ENCODE peak calls at places on chromosome 11, in ten cellular contexts. G, Q, S, J, M, B, Y, U, A and X are unnamed samples.

GRCh38 chr11:132024587-132025295 is 654.3 kb downstream of the NTM start:
- DNase-seq in G (peak; percentile 73), Q (no peak), S (peak; percentile 89), J (no peak), M (no peak), B (peak; percentile 95), Y (no peak), U (peak; percentile 58), A (no peak), X (no peak)

GRCh38 chr11:62732830-62733229 is 4.5 kb downstream of the TTC9C start:
- DNase-seq in G (no peak), Q (no peak), S (peak; percentile 47), J (no peak), M (no peak), B (peak; percentile 59), Y (peak; percentile 57), U (no peak), A (no peak), X (peak; percentile 37)

GRCh38 chr11:5521540-5521939 is 5.0 kb upstream of the UBQLNL start:
- DNase-seq in G (no peak), Q (no peak), S (no peak), J (no peak), M (no peak), B (no peak), Y (no peak), U (no peak), A (no peak), X (no peak)

GRCh38 chr11:88318017-88318416 is 19.5 kb downstream of the CTSC start:
- DNase-seq in G (no peak), Q (no peak), S (no peak), J (no peak), M (no peak), B (peak; percentile 73), Y (no peak), U (no peak), A (no peak), X (no peak)

GRCh38 chr11:2256293-2256913 is 14.0 kb downstream of the ASCL2 start:
- DNase-seq in G (no peak), Q (no peak), S (no peak), J (no peak), M (no peak), B (peak; percentile 92), Y (no peak), U (no peak), A (no peak), X (no peak)

GRCh38 chr11:22340803-22341581 is 2.8 kb downstream of the SLC17A6 start:
- DNase-seq in G (no peak), Q (no peak), S (no peak), J (no peak), M (no peak), B (no peak), Y (no peak), U (no peak), A (no peak), X (no peak)

GRCh38 chr11:70802185-70802584 is 403.9 kb downstream of the CTTN start:
- DNase-seq in G (no peak), Q (no peak), S (no peak), J (no peak), M (no peak), B (no peak), Y (no peak), U (no peak), A (no peak), X (no peak)

GRCh38 chr11:103170865-103171264 is 61.6 kb downstream of the DYNC2H1 start:
- DNase-seq in G (no peak), Q (no peak), S (no peak), J (no peak), M (no peak), B (peak; percentile 29), Y (no peak), U (no peak), A (no peak), X (no peak)

GRCh38 chr11:123509737-123510578 is 79.9 kb downstream of the GRAMD1B start:
- DNase-seq in G (peak; percentile 28), Q (no peak), S (no peak), J (no peak), M (peak; percentile 29), B (peak; percentile 55), Y (no peak), U (no peak), A (peak; percentile 51), X (no peak)

GRCh38 chr11:92867913-92868619 is 101.4 kb upstream of the MTNR1B start:
- DNase-seq in G (no peak), Q (no peak), S (no peak), J (no peak), M (no peak), B (peak; percentile 44), Y (no peak), U (no peak), A (no peak), X (no peak)

GRCh38 chr11:20840341-20840740 is 171.0 kb downstream of the NELL1 start:
- DNase-seq in G (no peak), Q (no peak), S (no peak), J (no peak), M (no peak), B (no peak), Y (no peak), U (no peak), A (no peak), X (no peak)

GRCh38 chr11:2399488-2400068 is 972 bp upstream of the TSSC4 start:
- DNase-seq in G (no peak), Q (no peak), S (peak; percentile 30), J (peak; percentile 29), M (no peak), B (peak; percentile 27), Y (peak; percentile 58), U (no peak), A (no peak), X (no peak)

GRCh38 chr11:8075119-8075726 is 5.8 kb upstream of the TUB start:
- DNase-seq in G (no peak), Q (no peak), S (no peak), J (no peak), M (no peak), B (peak; percentile 45), Y (peak; percentile 3), U (no peak), A (no peak), X (no peak)

GRCh38 chr11:110866081-110866480 is 153.8 kb upstream of the ARHGAP20 start:
- DNase-seq in G (no peak), Q (no peak), S (peak; percentile 13), J (no peak), M (no peak), B (peak; percentile 13), Y (no peak), U (no peak), A (no peak), X (no peak)

GRCh38 chr11:8237453-8237852 is 26.2 kb downstream of the LMO1 start:
- DNase-seq in G (no peak), Q (no peak), S (no peak), J (no peak), M (no peak), B (no peak), Y (no peak), U (no peak), A (no peak), X (no peak)

GRCh38 chr11:110251837-110252236 is 44.6 kb downstream of the RDX start:
- DNase-seq in G (peak; percentile 17), Q (no peak), S (peak; percentile 73), J (peak; percentile 5), M (no peak), B (peak; percentile 86), Y (peak; percentile 36), U (peak; percentile 3), A (no peak), X (peak; percentile 8)

GRCh38 chr11:32451808-32452207 is 16.5 kb upstream of the WT1 start:
- DNase-seq in G (no peak), Q (no peak), S (peak; percentile 45), J (no peak), M (no peak), B (no peak), Y (no peak), U (no peak), A (no peak), X (no peak)

GRCh38 chr11:28708075-28708474 is 599.9 kb downstream of the METTL15 start:
- DNase-seq in G (no peak), Q (no peak), S (no peak), J (no peak), M (no peak), B (no peak), Y (no peak), U (no peak), A (no peak), X (no peak)

GRCh38 chr11:94694309-94695060 is 73.7 kb upstream of the AMOTL1 start:
- DNase-seq in G (no peak), Q (no peak), S (no peak), J (no peak), M (no peak), B (peak; percentile 64), Y (no peak), U (no peak), A (no peak), X (no peak)

GRCh38 chr11:122145715-122146274 is 29.8 kb upstream of the BLID start:
- DNase-seq in G (peak; percentile 20), Q (no peak), S (peak; percentile 34), J (no peak), M (no peak), B (peak; percentile 38), Y (no peak), U (no peak), A (no peak), X (no peak)

GRCh38 chr11:133531971-133532651 is at the start of gene OPCML:
- DNase-seq in G (no peak), Q (no peak), S (no peak), J (no peak), M (peak; percentile 58), B (no peak), Y (no peak), U (no peak), A (no peak), X (no peak)

GRCh38 chr11:128448487-128448886 is 138.9 kb downstream of the ETS1 start:
- DNase-seq in G (no peak), Q (no peak), S (peak; percentile 54), J (peak; percentile 84), M (no peak), B (peak; percentile 94), Y (no peak), U (no peak), A (no peak), X (no peak)

GRCh38 chr11:44445500-44446340 is 119.7 kb upstream of the CD82 start:
- DNase-seq in G (no peak), Q (no peak), S (no peak), J (peak; percentile 30), M (no peak), B (peak; percentile 50), Y (no peak), U (no peak), A (no peak), X (no peak)

GRCh38 chr11:1929621-1930447 is 10.3 kb downstream of the TNNT3 start:
- DNase-seq in G (no peak), Q (no peak), S (no peak), J (no peak), M (no peak), B (no peak), Y (no peak), U (no peak), A (no peak), X (no peak)

GRCh38 chr11:120178441-120179070 is 32.3 kb upstream of the OAF start:
- DNase-seq in G (peak; percentile 41), Q (no peak), S (peak; percentile 18), J (no peak), M (no peak), B (no peak), Y (no peak), U (no peak), A (no peak), X (no peak)